ENCODE peak calls at places on chromosomes 2 and 18, in eight cellular contexts. E, V, C, S, U, T, I and K are unnamed samples.
A peak's percentile ranks its signal among the peaks of the same experiment; 100 is the strongest.

GRCh38 chr18:79480171-79480981 is 84.6 kb downstream of the NFATC1 start:
- DNase-seq in E (no peak), V (no peak), C (no peak), S (peak; percentile 73), U (no peak), T (no peak), I (peak; percentile 44), K (no peak)

GRCh38 chr2:16622399-16622968 is 43.1 kb downstream of the CYRIA start:
- DNase-seq in E (no peak), V (no peak), C (no peak), S (no peak), U (no peak), T (no peak), I (no peak), K (no peak)

GRCh38 chr2:65491381-65491903 is 59.0 kb upstream of the SPRED2 start:
- DNase-seq in E (no peak), V (no peak), C (no peak), S (no peak), U (no peak), T (no peak), I (no peak), K (peak; percentile 12)

GRCh38 chr2:47011264-47011663 is 95.7 kb upstream of the MCFD2 start:
- DNase-seq in E (no peak), V (no peak), C (no peak), S (no peak), U (no peak), T (no peak), I (no peak), K (no peak)

GRCh38 chr2:196836440-196836839 is 27.3 kb upstream of the C2orf66 start:
- DNase-seq in E (no peak), V (no peak), C (peak; percentile 63), S (no peak), U (no peak), T (peak; percentile 19), I (no peak), K (no peak)

GRCh38 chr2:31260870-31261269 is 26.9 kb downstream of the EHD3 start:
- DNase-seq in E (no peak), V (no peak), C (no peak), S (no peak), U (no peak), T (no peak), I (no peak), K (no peak)

GRCh38 chr18:59156316-59156715 is 16.6 kb downstream of the SEC11C start:
- DNase-seq in E (no peak), V (no peak), C (no peak), S (no peak), U (no peak), T (no peak), I (no peak), K (no peak)

GRCh38 chr2:143171817-143172216 is 42.6 kb downstream of the ARHGAP15 start:
- DNase-seq in E (no peak), V (no peak), C (no peak), S (no peak), U (no peak), T (peak; percentile 6), I (no peak), K (no peak)

GRCh38 chr18:12376034-12376717 is 851 bp downstream of the AFG3L2 start:
- DNase-seq in E (no peak), V (no peak), C (no peak), S (no peak), U (peak; percentile 32), T (peak; percentile 13), I (peak; percentile 53), K (no peak)

GRCh38 chr2:110720547-110720946 is 11.8 kb upstream of the ACOXL start:
- DNase-seq in E (no peak), V (no peak), C (no peak), S (no peak), U (no peak), T (no peak), I (no peak), K (no peak)

GRCh38 chr2:119760876-119761275 is 1.2 kb downstream of the PTPN4 start:
- DNase-seq in E (no peak), V (no peak), C (no peak), S (no peak), U (no peak), T (peak; percentile 54), I (no peak), K (no peak)

GRCh38 chr2:235746257-235746934 is 252.6 kb downstream of the AGAP1 start:
- DNase-seq in E (peak; percentile 7), V (peak; percentile 50), C (peak; percentile 62), S (no peak), U (peak; percentile 72), T (peak; percentile 93), I (no peak), K (peak; percentile 61)

GRCh38 chr2:145910416-145910815 is 1390.5 kb upstream of the ZEB2 start:
- DNase-seq in E (no peak), V (no peak), C (no peak), S (no peak), U (no peak), T (no peak), I (no peak), K (no peak)

GRCh38 chr2:6864251-6864758 is 1.4 kb downstream of the CMPK2 start:
- DNase-seq in E (no peak), V (no peak), C (no peak), S (no peak), U (no peak), T (no peak), I (no peak), K (no peak)

GRCh38 chr2:215903208-215903607 is 110.1 kb downstream of the MREG start:
- DNase-seq in E (no peak), V (no peak), C (no peak), S (no peak), U (no peak), T (no peak), I (no peak), K (no peak)

GRCh38 chr2:96485350-96485749 is 19.8 kb downstream of the NEURL3 start:
- DNase-seq in E (no peak), V (no peak), C (no peak), S (no peak), U (no peak), T (no peak), I (no peak), K (no peak)

GRCh38 chr2:223591596-223591995 is 10.6 kb downstream of the SCG2 start:
- DNase-seq in E (no peak), V (no peak), C (no peak), S (no peak), U (no peak), T (no peak), I (no peak), K (no peak)

GRCh38 chr2:9549420-9549819 is 6.2 kb downstream of the ADAM17 start:
- DNase-seq in E (no peak), V (no peak), C (no peak), S (no peak), U (no peak), T (no peak), I (no peak), K (no peak)

GRCh38 chr2:161796192-161796591 is 172.0 kb downstream of the SLC4A10 start:
- DNase-seq in E (no peak), V (no peak), C (no peak), S (no peak), U (no peak), T (peak; percentile 18), I (peak; percentile 48), K (peak; percentile 14)

GRCh38 chr2:47631840-47632398 is 151.0 kb upstream of the MSH6 start:
- DNase-seq in E (no peak), V (peak; percentile 55), C (no peak), S (peak; percentile 86), U (peak; percentile 56), T (peak; percentile 52), I (no peak), K (peak; percentile 52)

GRCh38 chr2:37441055-37441454 is 96.6 kb downstream of the QPCT start:
- DNase-seq in E (no peak), V (no peak), C (no peak), S (no peak), U (no peak), T (no peak), I (no peak), K (no peak)

GRCh38 chr18:25136416-25137132 is 215.4 kb downstream of the ZNF521 start:
- DNase-seq in E (no peak), V (no peak), C (no peak), S (no peak), U (no peak), T (no peak), I (no peak), K (no peak)

GRCh38 chr18:3148930-3149535 is 70.7 kb downstream of the MYOM1 start:
- DNase-seq in E (no peak), V (no peak), C (no peak), S (no peak), U (no peak), T (peak; percentile 4), I (no peak), K (no peak)

GRCh38 chr2:26178746-26179436 is 6.0 kb downstream of the GAREM2 start:
- DNase-seq in E (no peak), V (no peak), C (no peak), S (no peak), U (peak; percentile 50), T (peak; percentile 19), I (peak; percentile 56), K (no peak)

GRCh38 chr2:105802587-105802986 is 57.9 kb downstream of the NCK2 start:
- DNase-seq in E (peak; percentile 78), V (no peak), C (no peak), S (no peak), U (no peak), T (no peak), I (no peak), K (no peak)

GRCh38 chr2:198188982-198189381 is 384.6 kb downstream of the PLCL1 start:
- DNase-seq in E (no peak), V (no peak), C (no peak), S (no peak), U (no peak), T (no peak), I (no peak), K (no peak)

GRCh38 chr2:55923091-55923977 is at the start of gene EFEMP1:
- DNase-seq in E (no peak), V (no peak), C (no peak), S (peak; percentile 91), U (peak; percentile 69), T (peak; percentile 89), I (peak; percentile 82), K (no peak)

GRCh38 chr2:49108436-49108835 is 45.9 kb downstream of the FSHR start:
- DNase-seq in E (no peak), V (no peak), C (no peak), S (no peak), U (no peak), T (no peak), I (no peak), K (no peak)

GRCh38 chr2:127162261-127163089 is 55.5 kb upstream of the BIN1 start:
- DNase-seq in E (no peak), V (no peak), C (no peak), S (peak; percentile 66), U (no peak), T (no peak), I (no peak), K (no peak)

GRCh38 chr2:38465789-38466127 is 88.7 kb upstream of the ATL2 start:
- DNase-seq in E (no peak), V (no peak), C (no peak), S (no peak), U (peak; percentile 55), T (peak; percentile 26), I (no peak), K (no peak)

GRCh38 chr2:105143467-105144127 is 97.9 kb upstream of the GPR45 start:
- DNase-seq in E (no peak), V (no peak), C (no peak), S (no peak), U (no peak), T (no peak), I (no peak), K (no peak)

GRCh38 chr2:240685771-240686371 is 3.2 kb upstream of the AQP12B start:
- DNase-seq in E (no peak), V (no peak), C (peak; percentile 72), S (peak; percentile 26), U (no peak), T (no peak), I (no peak), K (no peak)

GRCh38 chr2:37918742-37919186 is 6.3 kb upstream of the RMDN2 start:
- DNase-seq in E (no peak), V (no peak), C (no peak), S (no peak), U (no peak), T (peak; percentile 17), I (no peak), K (no peak)

GRCh38 chr2:149169653-149170052 is 131.2 kb downstream of the LYPD6B start:
- DNase-seq in E (no peak), V (peak; percentile 79), C (peak; percentile 73), S (no peak), U (peak; percentile 46), T (no peak), I (no peak), K (no peak)